ENCODE peak calls at places on chromosomes 3 and 15, in eight cellular contexts. L is NB4; M is NCI-H1436; Q is NCI-H774; V is KBM-7; H is ureter; U is activated CD4-positive, CD25-positive, alpha-beta regulatory T cell; D is K562. J is an unnamed sample.

GRCh38 chr3:25429960-25430941 is 2.2 kb downstream of the RARB start:
- DNase-seq in D (no peak), V (no peak), U (no peak), L (no peak), H (no peak), M (no peak), Q (no peak), J (no peak)

GRCh38 chr3:53668872-53669271 is 174.5 kb downstream of the CACNA1D start:
- DNase-seq in U (no peak), V (peak; percentile 32), H (no peak), D (peak; percentile 7), Q (no peak), M (no peak), L (peak; percentile 11), J (peak; percentile 45)

GRCh38 chr3:66609660-66610547 is 109.1 kb upstream of the LRIG1 start:
- DNase-seq in U (no peak), M (peak; percentile 60), L (no peak), Q (peak; percentile 61), V (no peak), H (no peak), D (no peak), J (no peak)

GRCh38 chr3:109685084-109686079 is 348.0 kb upstream of the DPPA4 start:
- DNase-seq in V (no peak), Q (no peak), L (peak; percentile 8), H (peak; percentile 89), D (no peak), M (no peak), U (no peak), J (peak; percentile 93)

GRCh38 chr3:26712211-26713026 is 89.8 kb downstream of the LRRC3B start:
- DNase-seq in U (no peak), Q (peak; percentile 7), V (peak; percentile 44), M (peak; percentile 3), H (no peak), L (peak; percentile 50), D (peak; percentile 38), J (no peak)

GRCh38 chr3:176375519-176375918 is 821.8 kb downstream of the TBL1XR1 start:
- DNase-seq in V (no peak), U (no peak), Q (no peak), L (peak; percentile 2), M (no peak), H (no peak), D (no peak), J (no peak)

GRCh38 chr15:63977102-63977501 is 69.2 kb downstream of the DAPK2 start:
- DNase-seq in M (no peak), H (no peak), L (no peak), V (no peak), Q (no peak), D (no peak), U (no peak), J (no peak)

GRCh38 chr3:160616311-160616710 is 50.9 kb upstream of the KPNA4 start:
- DNase-seq in H (no peak), U (no peak), D (no peak), V (no peak), M (no peak), L (no peak), Q (no peak), J (no peak)

GRCh38 chr15:58793862-58794261 is 22.8 kb downstream of the MINDY2 start:
- DNase-seq in L (no peak), H (peak; percentile 81), V (no peak), D (no peak), M (no peak), Q (no peak), U (no peak), J (no peak)

GRCh38 chr3:136196064-136196400 is at the start of gene MSL2:
- DNase-seq in U (no peak), H (no peak), L (no peak), D (no peak), V (no peak), M (no peak), Q (no peak), J (peak; percentile 93)

GRCh38 chr3:136559896-136560295 is 192.3 kb downstream of the STAG1 start:
- DNase-seq in M (no peak), H (no peak), U (no peak), Q (no peak), L (no peak), V (no peak), D (no peak), J (no peak)

GRCh38 chr3:15204005-15204404 is 2.0 kb upstream of the CAPN7 start:
- DNase-seq in H (no peak), Q (no peak), D (peak; percentile 25), V (no peak), M (no peak), U (no peak), L (peak; percentile 15), J (no peak)

GRCh38 chr15:82535566-82536408 is 4.5 kb downstream of the RPS17 start:
- DNase-seq in U (no peak), L (peak; percentile 40), Q (no peak), H (peak; percentile 28), D (no peak), V (peak; percentile 56), M (no peak), J (no peak)

GRCh38 chr15:66698318-66698961 is 3.6 kb upstream of the SMAD6 start:
- DNase-seq in D (no peak), L (peak; percentile 77), Q (peak; percentile 8), U (no peak), V (peak; percentile 81), M (peak; percentile 43), H (peak; percentile 76), J (no peak)

GRCh38 chr3:43001094-43001553 is 22.0 kb downstream of the GASK1A start:
- DNase-seq in Q (no peak), H (peak; percentile 89), D (no peak), V (no peak), L (no peak), M (no peak), U (no peak), J (peak; percentile 98)

GRCh38 chr15:49625460-49626036 is 4.7 kb downstream of the DTWD1 start:
- DNase-seq in V (peak; percentile 43), H (no peak), D (no peak), Q (no peak), L (no peak), U (no peak), M (no peak), J (no peak)

J was measured in esophagus muscularis mucosa.